ENCODE peak calls at places on chromosome 3, in four cellular contexts. L is left lung, Y is esophagus muscularis mucosa, I is A549. E is an unnamed sample. For H3K4me1, the result is how much of the 10 kb centered on the place peaks cover.

GRCh38 chr3:59839283-59839682 is 789.5 kb upstream of the CFAP20DC start:
- DNase-seq in I (no peak), Y (no peak), L (no peak), E (no peak)

GRCh38 chr3:63582943-63583500 is 69.5 kb upstream of the SNTN start:
- DNase-seq in I (no peak), L (no peak), Y (no peak), E (no peak)

GRCh38 chr3:123406598-123406997 is 42.3 kb downstream of the ADCY5 start:
- DNase-seq in L (peak), Y (no peak), I (no peak), E (no peak)

GRCh38 chr3:37997791-37998370 is 7.3 kb downstream of the VILL start:
- DNase-seq in I (no peak), Y (no peak), L (peak), E (no peak)

GRCh38 chr3:25021816-25022215 is 406.2 kb upstream of the RARB start:
- DNase-seq in Y (no peak), L (no peak), I (no peak), E (no peak)

GRCh38 chr3:12423131-12423530 is 61.1 kb upstream of the TSEN2 start:
- DNase-seq in L (no peak), I (no peak), Y (no peak), E (no peak)

GRCh38 chr3:174439621-174440349 is 419.3 kb upstream of the NAALADL2 start:
- DNase-seq in Y (no peak), L (peak), I (peak), E (peak)

GRCh38 chr3:13605555-13605954 is 56.6 kb downstream of the FBLN2 start:
- DNase-seq in Y (no peak), L (no peak), I (no peak), E (no peak)

GRCh38 chr3:111087924-111088469 is 16.4 kb downstream of the NECTIN3 start:
- DNase-seq in I (no peak), Y (no peak), L (no peak), E (peak)

GRCh38 chr3:67154429-67154828 is 156.3 kb downstream of the KBTBD8 start:
- DNase-seq in Y (no peak), I (no peak), L (peak), E (no peak)

GRCh38 chr3:126508539-126508938 is 9.0 kb downstream of the UROC1 start:
- DNase-seq in Y (no peak), I (no peak), L (no peak), E (peak)

GRCh38 chr3:170999737-171000242 is 26.7 kb downstream of the SLC2A2 start:
- DNase-seq in I (no peak), Y (no peak), L (no peak), E (peak)

GRCh38 chr3:131231710-131232348 is 149.7 kb upstream of the NUDT16 start:
- DNase-seq in L (no peak), Y (no peak), I (no peak), E (peak)

GRCh38 chr3:60013241-60013640 is 963.4 kb upstream of the CFAP20DC start:
- DNase-seq in L (no peak), I (no peak), Y (no peak), E (peak)

GRCh38 chr3:34483290-34483887 is 685.0 kb downstream of the PDCD6IP start:
- DNase-seq in I (no peak), Y (no peak), L (no peak), E (no peak)

GRCh38 chr3:167493240-167493639 is 19.4 kb upstream of the SERPINI2 start:
- DNase-seq in Y (no peak), L (no peak), I (peak), E (peak)

GRCh38 chr3:131812433-131812832 is 222.4 kb downstream of the CPNE4 start:
- DNase-seq in I (no peak), L (no peak), Y (no peak), E (no peak)

GRCh38 chr3:65685621-65686020 is 353.1 kb downstream of the MAGI1 start:
- DNase-seq in L (no peak), Y (no peak), I (no peak), E (peak)

GRCh38 chr3:140023616-140024530 is 88.9 kb downstream of the CLSTN2 start:
- DNase-seq in L (no peak), I (no peak), Y (peak), E (no peak)

GRCh38 chr3:11059090-11059798 is 66.7 kb downstream of the SLC6A1 start:
- DNase-seq in Y (no peak), L (peak), I (peak), E (peak)

GRCh38 chr3:101780661-101781060 is 1.6 kb downstream of the NXPE3 start:
- DNase-seq in L (no peak), I (peak), Y (no peak), E (peak)

GRCh38 chr3:35616346-35616745 is 23.0 kb upstream of the ARPP21 start:
- DNase-seq in L (no peak), Y (no peak), I (no peak), E (peak)

GRCh38 chr3:150170843-150171513 is 200.3 kb upstream of the PFN2 start:
- DNase-seq in I (no peak), Y (peak), L (no peak), E (peak)

GRCh38 chr3:57910988-57911387 is 97.2 kb upstream of the FLNB start:
- DNase-seq in I (peak), Y (no peak), L (no peak), E (peak)

GRCh38 chr3:128359060-128359664 is 107.5 kb downstream of the DNAJB8 start:
- DNase-seq in L (no peak), Y (no peak), I (no peak), E (no peak)

GRCh38 chr3:176953106-176954080 is 243.9 kb downstream of the TBL1XR1 start:
- DNase-seq in Y (no peak), L (no peak), I (no peak), E (peak)

GRCh38 chr3:193794002-193794835 is 201.2 kb downstream of the OPA1 start:
- DNase-seq in L (no peak), Y (no peak), I (no peak), E (no peak)

GRCh38 chr3:168085491-168086119 is 10.1 kb downstream of the GOLIM4 start:
- DNase-seq in I (no peak), L (no peak), Y (no peak), E (no peak)

GRCh38 chr3:67402873-67403272 is 251.5 kb downstream of the SUCLG2 start:
- DNase-seq in Y (no peak), I (no peak), L (no peak), E (no peak)

GRCh38 chr3:139670196-139670595 is 7.6 kb downstream of the NMNAT3 start:
- DNase-seq in Y (no peak), L (no peak), I (no peak), E (no peak)

GRCh38 chr3:123385981-123386380 is 62.9 kb downstream of the ADCY5 start:
- DNase-seq in I (no peak), L (no peak), Y (no peak), E (peak)

GRCh38 chr3:154214320-154214719 is 93.1 kb downstream of the ARHGEF26 start:
- DNase-seq in Y (no peak), I (no peak), L (no peak), E (no peak)

GRCh38 chr3:14460342-14461005 is 58.1 kb downstream of the SLC6A6 start:
- DNase-seq in Y (no peak), I (no peak), L (peak), E (no peak)

GRCh38 chr3:39118931-39119660 is 11.6 kb downstream of the TTC21A start:
- DNase-seq in Y (no peak), L (no peak), I (no peak), E (no peak)

GRCh38 chr3:111764645-111765091 is 94.4 kb upstream of the PHLDB2 start:
- DNase-seq in I (no peak), Y (no peak), L (no peak), E (no peak)

GRCh38 chr3:149784064-149784704 is 8.2 kb downstream of the ANKUB1 start:
- DNase-seq in L (no peak), Y (no peak), I (no peak), E (peak)

GRCh38 chr3:126081618-126082333 is 2.1 kb downstream of the SLC41A3 start:
- DNase-seq in L (no peak), Y (peak), I (peak), E (peak)

GRCh38 chr3:88003115-88003755 is 55.6 kb downstream of the CGGBP1 start:
- DNase-seq in L (no peak), I (peak), Y (no peak), E (no peak)

GRCh38 chr3:8610961-8611360 is 33.6 kb downstream of the SSUH2 start:
- DNase-seq in L (no peak), I (no peak), Y (no peak), E (peak)

GRCh38 chr3:51338632-51339031 is 46.5 kb upstream of the MANF start:
- DNase-seq in Y (no peak), L (no peak), I (no peak), E (no peak)

GRCh38 chr3:51337666-51338065 is 47.4 kb upstream of the MANF start:
- DNase-seq in L (no peak), I (no peak), Y (peak), E (no peak)

GRCh38 chr3:51333021-51333420 is 52.1 kb upstream of the MANF start:
- DNase-seq in L (no peak), Y (peak), I (no peak), E (no peak)

GRCh38 chr3:51332156-51332555 is 52.9 kb upstream of the MANF start:
- DNase-seq in I (no peak), Y (peak), L (no peak), E (no peak)

GRCh38 chr3:51336261-51336660 is 48.8 kb upstream of the MANF start:
- DNase-seq in L (no peak), Y (peak), I (no peak), E (no peak)
- H3K4me1 ChIP-seq in L (under half), Y (under half), I (under half), E (under half)

GRCh38 chr3:46877671-46878125 is at the start of gene PTH1R:
- DNase-seq in L (no peak), I (no peak), Y (no peak), E (no peak)

GRCh38 chr3:46876313-46877300 is 914 bp upstream of the PTH1R start:
- DNase-seq in L (no peak), Y (no peak), I (no peak), E (no peak)

GRCh38 chr3:46880884-46881818 is 3.6 kb downstream of the PTH1R start:
- DNase-seq in I (no peak), Y (no peak), L (no peak), E (no peak)

GRCh38 chr3:46881819-46882376 is 4.4 kb downstream of the PTH1R start:
- DNase-seq in L (no peak), Y (no peak), I (no peak), E (peak)

GRCh38 chr3:46878796-46879436 is 1.4 kb downstream of the PTH1R start:
- DNase-seq in Y (no peak), L (no peak), I (no peak), E (no peak)
- H3K4me1 ChIP-seq in Y (under half), L (under half), I (under half), E (under half)

GRCh38 chr3:42013652-42014442 is 51.9 kb upstream of the ULK4 start:
- DNase-seq in I (no peak), Y (no peak), L (peak), E (peak)

GRCh38 chr3:42012935-42013651 is 51.2 kb upstream of the ULK4 start:
- DNase-seq in I (peak), L (peak), Y (no peak), E (peak)

GRCh38 chr3:42014949-42015533 is 53.1 kb upstream of the ULK4 start:
- DNase-seq in I (no peak), L (peak), Y (no peak), E (peak)

GRCh38 chr3:42012378-42012934 is 50.6 kb upstream of the ULK4 start:
- DNase-seq in Y (no peak), I (no peak), L (no peak), E (no peak)

GRCh38 chr3:42014443-42014945 is 52.6 kb upstream of the ULK4 start:
- DNase-seq in Y (no peak), L (no peak), I (no peak), E (no peak)
- H3K4me1 ChIP-seq in Y (under half), L (half or more), I (under half), E (under half)

GRCh38 chr3:28134198-28134597 is 107.2 kb upstream of the CMC1 start:
- DNase-seq in Y (no peak), L (no peak), I (no peak), E (no peak)
- H3K4me1 ChIP-seq in Y (under half), L (under half), I (under half), E (under half)

DNA sequence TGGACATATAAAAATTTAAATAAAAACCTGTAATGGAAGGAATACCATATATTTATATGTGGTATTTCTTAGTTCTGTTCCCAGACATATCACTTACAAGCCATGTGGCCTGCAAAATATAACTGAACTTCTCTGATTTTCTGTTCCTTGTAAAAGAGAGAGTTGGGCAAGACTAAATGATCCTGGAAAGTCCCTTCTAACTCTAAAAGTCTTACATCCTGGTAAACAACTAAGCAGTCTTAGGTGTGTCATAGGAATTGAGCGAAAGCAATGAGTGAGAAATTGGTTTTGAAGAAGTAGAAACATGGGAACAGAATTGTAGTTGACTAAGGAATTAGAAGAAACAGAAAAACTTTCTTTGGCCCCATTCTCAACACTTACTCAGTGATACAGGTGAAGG is 25.3 kb upstream of the IL20RB start:
- DNase-seq in Y (no peak), L (no peak), I (no peak), E (no peak)
- H3K4me1 ChIP-seq in Y (under half), L (half or more), I (under half), E (under half)

GRCh38 chr3:169173636-169174035 is 489.9 kb downstream of the MECOM start:
- DNase-seq in I (no peak), Y (no peak), L (no peak), E (no peak)
- H3K4me1 ChIP-seq in I (under half), Y (under half), L (under half), E (under half)